ENCODE peak calls at places on chromosomes 1 and 21, in five cellular contexts. A is stimulated activated CD8-positive, alpha-beta memory T cell treated with anti-CD3 and anti-CD28 coated beads, Interleukin-15, amount 100 ng/mL, for 48 hours; Y is Calu3; T is cardiac fibroblast; C is heart left ventricle. F is an unnamed sample.

GRCh38 chr1:1230656-1231399 is 973 bp downstream of the SDF4 start:
- DNase-seq in A (no peak), Y (no peak), T (peak), C (no peak), F (peak)

GRCh38 chr1:81453971-81454370 is 346.8 kb upstream of the ADGRL2 start:
- DNase-seq in A (no peak), Y (no peak), T (no peak), C (no peak), F (peak)

GRCh38 chr1:51330331-51331201 is at the start of gene TTC39A:
- DNase-seq in A (no peak), Y (no peak), T (no peak), C (no peak), F (no peak)

GRCh38 chr1:162141273-162142023 is 72.0 kb downstream of the NOS1AP start:
- DNase-seq in A (no peak), Y (no peak), T (peak), C (no peak), F (no peak)

GRCh38 chr1:169186106-169186505 is 79.6 kb downstream of the ATP1B1 start:
- DNase-seq in A (no peak), Y (no peak), T (no peak), C (no peak), F (no peak)

GRCh38 chr1:102191723-102192122 is 195.0 kb upstream of the OLFM3 start:
- DNase-seq in A (no peak), Y (peak), T (peak), C (no peak), F (peak)

GRCh38 chr1:204641936-204642335 is 43.6 kb downstream of the LRRN2 start:
- DNase-seq in A (no peak), Y (no peak), T (no peak), C (no peak), F (no peak)

GRCh38 chr1:151723726-151724370 is 2.5 kb downstream of the RIIAD1 start:
- DNase-seq in A (no peak), Y (no peak), T (no peak), C (no peak), F (no peak)

GRCh38 chr21:15022608-15023261 is 42.1 kb downstream of the NRIP1 start:
- DNase-seq in A (no peak), Y (no peak), T (no peak), C (no peak), F (no peak)

GRCh38 chr1:167579986-167580385 is 26.4 kb upstream of the CREG1 start:
- DNase-seq in A (no peak), Y (no peak), T (no peak), C (no peak), F (no peak)

F was measured in A673.